ENCODE peak calls at places on chromosomes 3 and 15, in six cellular contexts. One of them, this sample, is unnamed.

GRCh38 chr15:31365655-31366127 is 39.1 kb downstream of the KLF13 start:
- DNase-seq in K562: peak
- DNase-seq in H1: peak
- DNase-seq in WTC11: peak
- DNase-seq in endothelial cell of umbilical vein: no peak
- DNase-seq in HepG2: no peak
- DNase-seq in this sample: no peak

GRCh38 chr3:66723231-66723630 is 222.4 kb upstream of the LRIG1 start:
- DNase-seq in H1: no peak
- DNase-seq in endothelial cell of umbilical vein: peak
- DNase-seq in WTC11: no peak
- DNase-seq in K562: no peak
- DNase-seq in HepG2: no peak
- DNase-seq in this sample: no peak

GRCh38 chr15:23569513-23569912 is 4.0 kb downstream of the MKRN3 start:
- DNase-seq in endothelial cell of umbilical vein: no peak
- DNase-seq in HepG2: no peak
- DNase-seq in H1: no peak
- DNase-seq in K562: no peak
- DNase-seq in WTC11: no peak
- DNase-seq in this sample: no peak

GRCh38 chr3:190586631-190587000 is 72.7 kb downstream of the IL1RAP start:
- DNase-seq in H1: no peak
- DNase-seq in K562: no peak
- DNase-seq in endothelial cell of umbilical vein: peak
- DNase-seq in WTC11: no peak
- DNase-seq in HepG2: no peak
- DNase-seq in this sample: peak

GRCh38 chr15:55993804-55994539 is 560 bp upstream of the NEDD4 start:
- DNase-seq in H1: no peak
- DNase-seq in endothelial cell of umbilical vein: peak
- DNase-seq in WTC11: peak
- DNase-seq in K562: no peak
- DNase-seq in HepG2: peak
- DNase-seq in this sample: peak

GRCh38 chr15:85763557-85764303 is 31.0 kb downstream of the KLHL25 start:
- DNase-seq in K562: no peak
- DNase-seq in H1: no peak
- DNase-seq in endothelial cell of umbilical vein: no peak
- DNase-seq in WTC11: no peak
- DNase-seq in HepG2: no peak
- DNase-seq in this sample: no peak

GRCh38 chr3:14568269-14568668 is 28.1 kb upstream of the GRIP2 start:
- DNase-seq in endothelial cell of umbilical vein: no peak
- DNase-seq in K562: no peak
- DNase-seq in WTC11: no peak
- DNase-seq in H1: no peak
- DNase-seq in HepG2: no peak
- DNase-seq in this sample: no peak

GRCh38 chr3:195236076-195236798 is 34.7 kb downstream of the XXYLT1 start:
- DNase-seq in endothelial cell of umbilical vein: no peak
- DNase-seq in H1: no peak
- DNase-seq in HepG2: no peak
- DNase-seq in WTC11: no peak
- DNase-seq in K562: no peak
- DNase-seq in this sample: no peak

GRCh38 chr15:100890850-100891249 is 11.2 kb downstream of the ALDH1A3 start:
- DNase-seq in K562: no peak
- DNase-seq in WTC11: no peak
- DNase-seq in endothelial cell of umbilical vein: no peak
- DNase-seq in HepG2: no peak
- DNase-seq in H1: no peak
- DNase-seq in this sample: no peak

GRCh38 chr3:132544130-132544529 is 52.9 kb upstream of the ACKR4 start:
- DNase-seq in HepG2: no peak
- DNase-seq in K562: no peak
- DNase-seq in H1: no peak
- DNase-seq in endothelial cell of umbilical vein: no peak
- DNase-seq in WTC11: no peak
- DNase-seq in this sample: no peak

GRCh38 chr3:120145498-120146285 is 51.4 kb upstream of the GSK3B start:
- DNase-seq in K562: no peak
- DNase-seq in HepG2: no peak
- DNase-seq in WTC11: no peak
- DNase-seq in endothelial cell of umbilical vein: peak
- DNase-seq in H1: no peak
- DNase-seq in this sample: peak

GRCh38 chr3:160180581-160181216 is 44.5 kb upstream of the C3orf80 start:
- DNase-seq in endothelial cell of umbilical vein: peak
- DNase-seq in K562: no peak
- DNase-seq in HepG2: no peak
- DNase-seq in WTC11: no peak
- DNase-seq in H1: no peak
- DNase-seq in this sample: no peak

GRCh38 chr3:19702416-19703078 is 231.5 kb downstream of the EFHB start:
- DNase-seq in K562: no peak
- DNase-seq in HepG2: no peak
- DNase-seq in endothelial cell of umbilical vein: no peak
- DNase-seq in H1: no peak
- DNase-seq in WTC11: peak
- DNase-seq in this sample: no peak

GRCh38 chr3:174541708-174542107 is 317.4 kb upstream of the NAALADL2 start:
- DNase-seq in H1: no peak
- DNase-seq in HepG2: no peak
- DNase-seq in WTC11: no peak
- DNase-seq in K562: no peak
- DNase-seq in endothelial cell of umbilical vein: no peak
- DNase-seq in this sample: no peak

GRCh38 chr3:192914873-192915272 is 2.8 kb downstream of the MB21D2 start:
- DNase-seq in WTC11: no peak
- DNase-seq in H1: no peak
- DNase-seq in K562: no peak
- DNase-seq in endothelial cell of umbilical vein: no peak
- DNase-seq in HepG2: no peak
- DNase-seq in this sample: no peak

GRCh38 chr3:21542656-21543379 is 208.2 kb downstream of the ZNF385D start:
- DNase-seq in K562: peak
- DNase-seq in endothelial cell of umbilical vein: no peak
- DNase-seq in HepG2: no peak
- DNase-seq in WTC11: no peak
- DNase-seq in H1: no peak
- DNase-seq in this sample: no peak

GRCh38 chr15:51322622-51323296 is 15.6 kb downstream of the CYP19A1 start:
- DNase-seq in endothelial cell of umbilical vein: no peak
- DNase-seq in K562: no peak
- DNase-seq in WTC11: no peak
- DNase-seq in HepG2: no peak
- DNase-seq in H1: no peak
- DNase-seq in this sample: no peak

GRCh38 chr3:23202921-23203650 is at the start of gene UBE2E2:
- DNase-seq in HepG2: no peak
- DNase-seq in K562: peak
- DNase-seq in H1: no peak
- DNase-seq in WTC11: peak
- DNase-seq in endothelial cell of umbilical vein: peak
- DNase-seq in this sample: peak

GRCh38 chr3:189947948-189948723 is 172.6 kb downstream of the P3H2 start:
- DNase-seq in H1: no peak
- DNase-seq in K562: no peak
- DNase-seq in HepG2: no peak
- DNase-seq in endothelial cell of umbilical vein: peak
- DNase-seq in WTC11: no peak
- DNase-seq in this sample: peak

GRCh38 chr15:74385442-74386132 is 18.1 kb upstream of the CYP11A1 start:
- DNase-seq in WTC11: no peak
- DNase-seq in endothelial cell of umbilical vein: peak
- DNase-seq in HepG2: no peak
- DNase-seq in H1: no peak
- DNase-seq in K562: no peak
- DNase-seq in this sample: no peak

GRCh38 chr3:115272036-115272824 is 125.1 kb upstream of the ZBTB20 start:
- DNase-seq in H1: no peak
- DNase-seq in HepG2: no peak
- DNase-seq in WTC11: no peak
- DNase-seq in K562: peak
- DNase-seq in endothelial cell of umbilical vein: peak
- DNase-seq in this sample: no peak

GRCh38 chr3:38840987-38841386 is 25.0 kb upstream of the SCN10A start:
- DNase-seq in HepG2: no peak
- DNase-seq in H1: no peak
- DNase-seq in endothelial cell of umbilical vein: peak
- DNase-seq in WTC11: no peak
- DNase-seq in K562: no peak
- DNase-seq in this sample: no peak

GRCh38 chr15:75523011-75523410 is 56.1 kb downstream of the PTPN9 start:
- DNase-seq in endothelial cell of umbilical vein: no peak
- DNase-seq in H1: no peak
- DNase-seq in K562: no peak
- DNase-seq in WTC11: no peak
- DNase-seq in HepG2: no peak
- DNase-seq in this sample: no peak

GRCh38 chr3:123105201-123106189 is 38.7 kb downstream of the PDIA5 start:
- DNase-seq in H1: no peak
- DNase-seq in K562: no peak
- DNase-seq in HepG2: no peak
- DNase-seq in WTC11: no peak
- DNase-seq in endothelial cell of umbilical vein: no peak
- DNase-seq in this sample: no peak

GRCh38 chr15:31803388-31803884 is 226.9 kb upstream of the CHRNA7 start:
- DNase-seq in endothelial cell of umbilical vein: no peak
- DNase-seq in K562: no peak
- DNase-seq in H1: no peak
- DNase-seq in HepG2: no peak
- DNase-seq in WTC11: no peak
- DNase-seq in this sample: no peak

GRCh38 chr3:13353936-13354542 is 66.1 kb downstream of the NUP210 start:
- DNase-seq in endothelial cell of umbilical vein: no peak
- DNase-seq in WTC11: no peak
- DNase-seq in H1: no peak
- DNase-seq in HepG2: no peak
- DNase-seq in K562: peak
- DNase-seq in this sample: peak

GRCh38 chr3:128746881-128747280 is 20.9 kb downstream of the RAB7A start:
- DNase-seq in HepG2: no peak
- DNase-seq in K562: no peak
- DNase-seq in H1: no peak
- DNase-seq in endothelial cell of umbilical vein: no peak
- DNase-seq in WTC11: no peak
- DNase-seq in this sample: no peak

GRCh38 chr15:31442203-31443090 is 115.8 kb downstream of the KLF13 start:
- DNase-seq in WTC11: no peak
- DNase-seq in K562: no peak
- DNase-seq in endothelial cell of umbilical vein: no peak
- DNase-seq in HepG2: no peak
- DNase-seq in H1: no peak
- DNase-seq in this sample: peak

GRCh38 chr3:127792664-127793292 is 29.5 kb downstream of the MGLL start:
- DNase-seq in K562: no peak
- DNase-seq in WTC11: no peak
- DNase-seq in H1: no peak
- DNase-seq in endothelial cell of umbilical vein: peak
- DNase-seq in HepG2: no peak
- DNase-seq in this sample: no peak

DNA sequence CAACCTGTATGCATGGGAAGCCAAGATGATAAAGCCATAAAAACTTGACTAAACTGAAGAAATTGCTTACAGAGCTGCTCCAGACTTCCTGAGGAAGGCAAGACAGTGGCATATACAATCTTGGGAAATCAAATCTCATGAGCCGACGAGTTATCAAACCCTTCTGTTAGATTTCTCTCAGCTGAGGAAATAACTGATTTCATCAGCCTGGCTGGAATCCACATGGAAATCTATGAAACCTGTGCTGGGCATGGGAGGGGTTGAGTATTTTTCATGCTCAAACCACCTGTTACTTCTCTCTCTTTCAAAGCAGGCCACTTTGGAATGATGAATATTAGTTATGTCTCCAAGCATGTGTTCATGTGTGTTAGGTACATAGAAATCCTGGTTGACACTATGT is 727.7 kb downstream of the FHIT start:
- DNase-seq in WTC11: no peak
- DNase-seq in H1: no peak
- DNase-seq in HepG2: no peak
- DNase-seq in K562: no peak
- DNase-seq in endothelial cell of umbilical vein: no peak
- DNase-seq in this sample: no peak
- TF ChIP-seq JUN in WTC11: no peak
- TF ChIP-seq JUN in H1: no peak
- TF ChIP-seq JUN in HepG2: no peak
- TF ChIP-seq JUN in K562: no peak
- TF ChIP-seq JUN in endothelial cell of umbilical vein: no peak
- TF ChIP-seq JUN in this sample: no peak

DNA sequence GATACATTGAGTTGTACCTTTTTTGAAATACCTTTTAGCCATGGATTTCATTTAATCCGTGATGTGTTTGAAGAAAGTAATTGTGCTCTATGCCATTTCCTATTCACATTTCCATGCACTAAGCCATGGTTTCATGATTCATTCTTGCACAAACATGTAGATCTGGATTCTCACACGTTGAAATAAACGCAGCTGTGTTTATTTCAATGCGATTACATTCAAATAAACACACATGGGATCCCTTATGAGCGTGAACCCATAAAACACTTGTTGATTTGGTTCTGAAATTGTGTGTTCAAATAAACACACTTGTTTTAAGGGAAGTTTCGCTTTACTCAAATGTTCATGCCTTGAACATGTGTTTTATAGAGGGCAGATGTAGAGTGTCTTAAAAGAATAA is 39.2 kb downstream of the BBX start:
- DNase-seq in H1: no peak
- DNase-seq in HepG2: no peak
- DNase-seq in K562: no peak
- DNase-seq in endothelial cell of umbilical vein: no peak
- DNase-seq in WTC11: no peak
- DNase-seq in this sample: no peak
- TF ChIP-seq JUN in H1: no peak
- TF ChIP-seq JUN in HepG2: no peak
- TF ChIP-seq JUN in K562: no peak
- TF ChIP-seq JUN in endothelial cell of umbilical vein: no peak
- TF ChIP-seq JUN in WTC11: no peak
- TF ChIP-seq JUN in this sample: no peak

GRCh38 chr15:44216958-44217357 is 21.9 kb upstream of the FRMD5 start:
- DNase-seq in HepG2: no peak
- DNase-seq in WTC11: no peak
- DNase-seq in endothelial cell of umbilical vein: no peak
- DNase-seq in K562: no peak
- DNase-seq in H1: no peak
- DNase-seq in this sample: no peak
- TF ChIP-seq JUN in HepG2: no peak
- TF ChIP-seq JUN in WTC11: no peak
- TF ChIP-seq JUN in endothelial cell of umbilical vein: no peak
- TF ChIP-seq JUN in K562: no peak
- TF ChIP-seq JUN in H1: no peak
- TF ChIP-seq JUN in this sample: no peak

DNA sequence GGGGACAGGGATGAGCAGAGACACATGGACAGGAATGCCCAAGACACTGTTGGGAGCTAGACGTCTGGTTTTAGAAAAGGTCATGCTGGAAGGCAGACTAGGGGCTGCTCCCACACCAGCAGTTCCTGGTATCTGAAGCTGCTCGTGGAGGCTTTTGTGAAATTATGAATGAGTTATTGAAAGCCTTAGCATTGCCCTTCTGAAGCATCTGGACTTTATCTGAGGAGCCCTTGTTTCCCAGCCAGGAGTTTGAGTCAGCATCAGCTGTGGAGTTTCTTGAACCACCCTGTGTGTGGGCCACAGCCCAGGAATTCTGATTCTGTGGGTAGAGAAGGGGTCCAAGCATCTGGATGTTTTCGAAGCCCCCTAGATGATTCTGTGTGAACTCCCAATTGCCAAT is 258.7 kb downstream of the SLCO3A1 start:
- DNase-seq in K562: no peak
- DNase-seq in WTC11: no peak
- DNase-seq in HepG2: no peak
- DNase-seq in H1: no peak
- DNase-seq in endothelial cell of umbilical vein: no peak
- DNase-seq in this sample: no peak
- TF ChIP-seq JUN in K562: no peak
- TF ChIP-seq JUN in WTC11: no peak
- TF ChIP-seq JUN in HepG2: no peak
- TF ChIP-seq JUN in H1: no peak
- TF ChIP-seq JUN in endothelial cell of umbilical vein: no peak
- TF ChIP-seq JUN in this sample: no peak